ENCODE peak calls at places on chromosomes 1 and 21, in six cellular contexts. Z is HFFc6, O is anterior cingulate cortex, V is esophagus muscularis mucosa, G is H9, X is left ventricle myocardium superior. T is an unnamed sample.

GRCh38 chr1:160837558-160838205 is 25.0 kb downstream of the CD244 start:
- DNase-seq in X (peak; percentile 46), V (no peak), G (no peak), Z (peak; percentile 57), O (no peak), T (no peak)

GRCh38 chr1:93080424-93080823 is 1.3 kb downstream of the MTF2 start:
- DNase-seq in V (no peak), X (no peak), G (no peak), Z (peak; percentile 71), O (no peak), T (no peak)

GRCh38 chr1:10966233-10966632 is 46.2 kb upstream of the TARDBP start:
- DNase-seq in X (no peak), G (no peak), V (no peak), O (no peak), Z (no peak), T (no peak)

GRCh38 chr1:111242805-111243523 is 15.5 kb downstream of the CHI3L2 start:
- DNase-seq in O (no peak), V (peak; percentile 62), G (no peak), Z (no peak), X (peak; percentile 62), T (peak; percentile 67)

GRCh38 chr1:204130989-204131892 is 20.6 kb downstream of the ETNK2 start:
- DNase-seq in O (no peak), G (no peak), X (no peak), Z (peak; percentile 90), V (no peak), T (no peak)

GRCh38 chr21:17585875-17586450 is 26.7 kb downstream of the BTG3 start:
- DNase-seq in V (no peak), Z (peak; percentile 48), G (no peak), O (no peak), X (no peak), T (no peak)

GRCh38 chr1:2385606-2386280 is 5.6 kb downstream of the MORN1 start:
- DNase-seq in Z (no peak), V (no peak), O (no peak), G (no peak), X (peak; percentile 30), T (no peak)

GRCh38 chr21:32626633-32627196 is 14.5 kb upstream of the CFAP298 start:
- DNase-seq in Z (peak; percentile 85), G (no peak), O (no peak), X (no peak), V (no peak), T (no peak)

GRCh38 chr1:113912594-113913311 is 7.6 kb downstream of the DCLRE1B start:
- DNase-seq in G (no peak), X (peak; percentile 54), O (no peak), V (no peak), Z (peak; percentile 49), T (no peak)

GRCh38 chr1:19365711-19366110 is 53.6 kb downstream of the SLC66A1 start:
- DNase-seq in Z (no peak), O (no peak), V (no peak), X (no peak), G (no peak), T (no peak)

GRCh38 chr1:233394860-233395717 is 67.6 kb downstream of the MAP3K21 start:
- DNase-seq in X (no peak), O (no peak), Z (peak; percentile 47), V (no peak), G (no peak), T (no peak)

GRCh38 chr1:221458430-221459156 is 283.3 kb downstream of the DUSP10 start:
- DNase-seq in X (no peak), V (no peak), G (no peak), Z (peak; percentile 86), O (no peak), T (no peak)

GRCh38 chr1:62962794-62963776 is 179.2 kb downstream of the ATG4C start:
- DNase-seq in Z (no peak), O (no peak), V (no peak), X (no peak), G (peak; percentile 91), T (no peak)

GRCh38 chr1:91804546-91805023 is 81.4 kb downstream of the TGFBR3 start:
- DNase-seq in Z (no peak), O (no peak), G (no peak), X (no peak), V (no peak), T (no peak)

GRCh38 chr1:245858683-245859509 is 648.2 kb downstream of the SMYD3 start:
- DNase-seq in G (no peak), Z (no peak), O (no peak), V (no peak), X (no peak), T (no peak)

GRCh38 chr21:41600961-41601572 is 93.1 kb upstream of the TMPRSS2 start:
- DNase-seq in X (no peak), O (no peak), V (no peak), Z (no peak), G (peak; percentile 14), T (peak; percentile 79)

GRCh38 chr1:180123463-180123936 is 31.2 kb upstream of the QSOX1 start:
- DNase-seq in V (no peak), G (no peak), O (no peak), X (no peak), Z (no peak), T (no peak)

GRCh38 chr21:43703068-43703880 is 15.7 kb upstream of the PDXK start:
- DNase-seq in X (peak; percentile 83), Z (peak; percentile 17), O (no peak), G (peak; percentile 53), V (no peak), T (no peak)

GRCh38 chr1:214281902-214282695 is 1.1 kb downstream of the SMYD2 start:
- DNase-seq in O (no peak), Z (peak; percentile 65), G (no peak), X (no peak), V (no peak), T (no peak)

GRCh38 chr1:153561401-153561985 is 4.2 kb downstream of the S100A2 start:
- DNase-seq in V (no peak), Z (no peak), X (peak; percentile 11), G (no peak), O (no peak), T (no peak)

GRCh38 chr1:204529371-204529895 is 13.2 kb downstream of the MDM4 start:
- DNase-seq in X (no peak), V (no peak), Z (no peak), G (no peak), O (no peak), T (no peak)

GRCh38 chr1:185581961-185582725 is 152.0 kb upstream of the HMCN1 start:
- DNase-seq in G (no peak), V (no peak), X (no peak), Z (no peak), O (no peak), T (no peak)

GRCh38 chr1:62597281-62597680 is at the start of gene ANGPTL3:
- DNase-seq in V (no peak), O (no peak), Z (no peak), G (no peak), X (no peak), T (no peak)

GRCh38 chr1:31326461-31326860 is 29.6 kb downstream of the ZCCHC17 start:
- DNase-seq in Z (no peak), X (no peak), O (no peak), G (no peak), V (no peak), T (no peak)

GRCh38 chr1:8194481-8195227 is 123.3 kb upstream of the SLC45A1 start:
- DNase-seq in X (peak; percentile 1), V (no peak), O (no peak), G (no peak), Z (no peak), T (no peak)

GRCh38 chr1:52674497-52675384 is 23.4 kb downstream of the COA7 start:
- DNase-seq in V (no peak), X (no peak), Z (no peak), O (no peak), G (no peak), T (no peak)

GRCh38 chr21:36097427-36098230 is 27.8 kb downstream of the CBR1 start:
- DNase-seq in Z (peak; percentile 25), V (no peak), O (no peak), G (no peak), X (no peak), T (no peak)

GRCh38 chr21:45130324-45130774 is 56.0 kb downstream of the ADARB1 start:
- DNase-seq in O (no peak), X (no peak), G (no peak), Z (peak; percentile 71), V (no peak), T (no peak)

GRCh38 chr21:45736042-45736704 is 92.6 kb downstream of the PCBP3 start:
- DNase-seq in X (no peak), G (no peak), O (no peak), Z (no peak), V (no peak), T (no peak)

GRCh38 chr1:913491-914252 is 10.1 kb upstream of the SAMD11 start:
- DNase-seq in O (no peak), Z (no peak), G (no peak), V (no peak), X (no peak), T (no peak)